ENCODE peak calls at places on chromosome 20, in five cellular contexts. One of them, this sample, is unnamed.

GRCh38 chr20:15699431-15700146 is 873.7 kb downstream of the KIF16B start:
- DNase-seq in Right ventricle myocardium superior: no peak
- DNase-seq in stimulated activated CD4-positive, alpha-beta T cell treated with anti-CD3 and anti-CD28 coated beads, Interleukin-1b, Interleukin-23, amount 100 ng/mL, for 48 hours: no peak
- DNase-seq in GM23338: peak
- DNase-seq in naive B cell: no peak
- DNase-seq in this sample: no peak

GRCh38 chr20:58459058-58459743 is 56.0 kb downstream of the APCDD1L start:
- DNase-seq in stimulated activated CD4-positive, alpha-beta T cell treated with anti-CD3 and anti-CD28 coated beads, Interleukin-1b, Interleukin-23, amount 100 ng/mL, for 48 hours: no peak
- DNase-seq in GM23338: no peak
- DNase-seq in naive B cell: no peak
- DNase-seq in Right ventricle myocardium superior: no peak
- DNase-seq in this sample: no peak

GRCh38 chr20:35223941-35224340 is 2.5 kb upstream of the MMP24 start:
- DNase-seq in naive B cell: no peak
- DNase-seq in GM23338: no peak
- DNase-seq in Right ventricle myocardium superior: no peak
- DNase-seq in stimulated activated CD4-positive, alpha-beta T cell treated with anti-CD3 and anti-CD28 coated beads, Interleukin-1b, Interleukin-23, amount 100 ng/mL, for 48 hours: no peak
- DNase-seq in this sample: no peak

GRCh38 chr20:5766085-5766764 is 16.0 kb downstream of the SHLD1 start:
- DNase-seq in Right ventricle myocardium superior: no peak
- DNase-seq in GM23338: no peak
- DNase-seq in naive B cell: no peak
- DNase-seq in stimulated activated CD4-positive, alpha-beta T cell treated with anti-CD3 and anti-CD28 coated beads, Interleukin-1b, Interleukin-23, amount 100 ng/mL, for 48 hours: no peak
- DNase-seq in this sample: no peak

GRCh38 chr20:33733654-33734576 is 2.1 kb downstream of the ZNF341 start:
- DNase-seq in Right ventricle myocardium superior: no peak
- DNase-seq in naive B cell: peak
- DNase-seq in GM23338: peak
- DNase-seq in stimulated activated CD4-positive, alpha-beta T cell treated with anti-CD3 and anti-CD28 coated beads, Interleukin-1b, Interleukin-23, amount 100 ng/mL, for 48 hours: no peak
- DNase-seq in this sample: peak

GRCh38 chr20:55052464-55052863 is 577.1 kb downstream of the DOK5 start:
- DNase-seq in GM23338: no peak
- DNase-seq in naive B cell: no peak
- DNase-seq in stimulated activated CD4-positive, alpha-beta T cell treated with anti-CD3 and anti-CD28 coated beads, Interleukin-1b, Interleukin-23, amount 100 ng/mL, for 48 hours: no peak
- DNase-seq in Right ventricle myocardium superior: no peak
- DNase-seq in this sample: no peak

GRCh38 chr20:2984956-2985661 is 58.3 kb upstream of the GNRH2 start:
- DNase-seq in stimulated activated CD4-positive, alpha-beta T cell treated with anti-CD3 and anti-CD28 coated beads, Interleukin-1b, Interleukin-23, amount 100 ng/mL, for 48 hours: peak
- DNase-seq in naive B cell: no peak
- DNase-seq in GM23338: no peak
- DNase-seq in Right ventricle myocardium superior: no peak
- DNase-seq in this sample: peak

GRCh38 chr20:33262658-33263065 is 20.4 kb upstream of the BPIFB1 start:
- DNase-seq in stimulated activated CD4-positive, alpha-beta T cell treated with anti-CD3 and anti-CD28 coated beads, Interleukin-1b, Interleukin-23, amount 100 ng/mL, for 48 hours: peak
- DNase-seq in Right ventricle myocardium superior: no peak
- DNase-seq in GM23338: peak
- DNase-seq in naive B cell: no peak
- DNase-seq in this sample: peak

GRCh38 chr20:17761612-17762011 is 61.8 kb downstream of the BANF2 start:
- DNase-seq in Right ventricle myocardium superior: no peak
- DNase-seq in GM23338: peak
- DNase-seq in naive B cell: no peak
- DNase-seq in stimulated activated CD4-positive, alpha-beta T cell treated with anti-CD3 and anti-CD28 coated beads, Interleukin-1b, Interleukin-23, amount 100 ng/mL, for 48 hours: no peak
- DNase-seq in this sample: no peak

GRCh38 chr20:51132286-51132810 is 109.4 kb upstream of the KCNG1 start:
- DNase-seq in Right ventricle myocardium superior: no peak
- DNase-seq in naive B cell: no peak
- DNase-seq in GM23338: no peak
- DNase-seq in stimulated activated CD4-positive, alpha-beta T cell treated with anti-CD3 and anti-CD28 coated beads, Interleukin-1b, Interleukin-23, amount 100 ng/mL, for 48 hours: no peak
- DNase-seq in this sample: no peak

GRCh38 chr20:50005378-50006020 is 22.7 kb downstream of the SNAI1 start:
- DNase-seq in stimulated activated CD4-positive, alpha-beta T cell treated with anti-CD3 and anti-CD28 coated beads, Interleukin-1b, Interleukin-23, amount 100 ng/mL, for 48 hours: no peak
- DNase-seq in Right ventricle myocardium superior: no peak
- DNase-seq in naive B cell: no peak
- DNase-seq in GM23338: no peak
- DNase-seq in this sample: no peak

GRCh38 chr20:19850190-19850533 is 92.1 kb downstream of the RIN2 start:
- DNase-seq in naive B cell: no peak
- DNase-seq in stimulated activated CD4-positive, alpha-beta T cell treated with anti-CD3 and anti-CD28 coated beads, Interleukin-1b, Interleukin-23, amount 100 ng/mL, for 48 hours: no peak
- DNase-seq in GM23338: no peak
- DNase-seq in Right ventricle myocardium superior: no peak
- DNase-seq in this sample: no peak

GRCh38 chr20:31476648-31477220 is 1.6 kb downstream of the REM1 start:
- DNase-seq in naive B cell: no peak
- DNase-seq in Right ventricle myocardium superior: no peak
- DNase-seq in stimulated activated CD4-positive, alpha-beta T cell treated with anti-CD3 and anti-CD28 coated beads, Interleukin-1b, Interleukin-23, amount 100 ng/mL, for 48 hours: no peak
- DNase-seq in GM23338: no peak
- DNase-seq in this sample: no peak

GRCh38 chr20:49938173-49939163 is 2.3 kb downstream of the RNF114 start:
- DNase-seq in naive B cell: no peak
- DNase-seq in GM23338: no peak
- DNase-seq in stimulated activated CD4-positive, alpha-beta T cell treated with anti-CD3 and anti-CD28 coated beads, Interleukin-1b, Interleukin-23, amount 100 ng/mL, for 48 hours: no peak
- DNase-seq in Right ventricle myocardium superior: peak
- DNase-seq in this sample: peak

GRCh38 chr20:6558361-6558760 is 209.1 kb upstream of the BMP2 start:
- DNase-seq in naive B cell: no peak
- DNase-seq in Right ventricle myocardium superior: no peak
- DNase-seq in stimulated activated CD4-positive, alpha-beta T cell treated with anti-CD3 and anti-CD28 coated beads, Interleukin-1b, Interleukin-23, amount 100 ng/mL, for 48 hours: no peak
- DNase-seq in GM23338: peak
- DNase-seq in this sample: no peak

GRCh38 chr20:39039261-39039660 is 77.1 kb downstream of the DHX35 start:
- DNase-seq in Right ventricle myocardium superior: no peak
- DNase-seq in naive B cell: no peak
- DNase-seq in GM23338: no peak
- DNase-seq in stimulated activated CD4-positive, alpha-beta T cell treated with anti-CD3 and anti-CD28 coated beads, Interleukin-1b, Interleukin-23, amount 100 ng/mL, for 48 hours: no peak
- DNase-seq in this sample: no peak

GRCh38 chr20:41011551-41012067 is 17.0 kb upstream of the TOP1 start:
- DNase-seq in Right ventricle myocardium superior: no peak
- DNase-seq in GM23338: no peak
- DNase-seq in naive B cell: peak
- DNase-seq in stimulated activated CD4-positive, alpha-beta T cell treated with anti-CD3 and anti-CD28 coated beads, Interleukin-1b, Interleukin-23, amount 100 ng/mL, for 48 hours: no peak
- DNase-seq in this sample: no peak

GRCh38 chr20:36004045-36004444 is 35.7 kb downstream of the CNBD2 start:
- DNase-seq in stimulated activated CD4-positive, alpha-beta T cell treated with anti-CD3 and anti-CD28 coated beads, Interleukin-1b, Interleukin-23, amount 100 ng/mL, for 48 hours: no peak
- DNase-seq in naive B cell: no peak
- DNase-seq in Right ventricle myocardium superior: no peak
- DNase-seq in GM23338: no peak
- DNase-seq in this sample: no peak